ENCODE peak calls at places on chromosome 21, in five cellular contexts. One of them, this sample, is unnamed.

GRCh38 chr21:42257091-42257760 is 38.3 kb downstream of the ABCG1 start:
- DNase-seq in dorsolateral prefrontal cortex: no peak
- DNase-seq in GM12878: no peak
- DNase-seq in osteocyte: no peak
- DNase-seq in stimulated activated naive CD8-positive, alpha-beta T cell treated with anti-CD3 and anti-CD28 coated beads, Interleukin-15, Interleukin-2, amounts not matched to agents 100 U/mL and 50 U/mL, for 24 hours: no peak
- DNase-seq in this sample: no peak

GRCh38 chr21:27525780-27526179 is 558.9 kb upstream of the ADAMTS5 start:
- DNase-seq in dorsolateral prefrontal cortex: no peak
- DNase-seq in GM12878: no peak
- DNase-seq in osteocyte: no peak
- DNase-seq in stimulated activated naive CD8-positive, alpha-beta T cell treated with anti-CD3 and anti-CD28 coated beads, Interleukin-15, Interleukin-2, amounts not matched to agents 100 U/mL and 50 U/mL, for 24 hours: no peak
- DNase-seq in this sample: no peak

GRCh38 chr21:43827015-43827611 is 37.7 kb downstream of the RRP1 start:
- DNase-seq in dorsolateral prefrontal cortex: peak
- DNase-seq in GM12878: no peak
- DNase-seq in osteocyte: no peak
- DNase-seq in stimulated activated naive CD8-positive, alpha-beta T cell treated with anti-CD3 and anti-CD28 coated beads, Interleukin-15, Interleukin-2, amounts not matched to agents 100 U/mL and 50 U/mL, for 24 hours: no peak
- DNase-seq in this sample: no peak

GRCh38 chr21:33427051-33427450 is 23.8 kb downstream of the IFNGR2 start:
- DNase-seq in dorsolateral prefrontal cortex: no peak
- DNase-seq in GM12878: no peak
- DNase-seq in osteocyte: no peak
- DNase-seq in stimulated activated naive CD8-positive, alpha-beta T cell treated with anti-CD3 and anti-CD28 coated beads, Interleukin-15, Interleukin-2, amounts not matched to agents 100 U/mL and 50 U/mL, for 24 hours: no peak
- DNase-seq in this sample: no peak

GRCh38 chr21:30340714-30341573 is 3.5 kb upstream of the KRTAP27-1 start:
- DNase-seq in dorsolateral prefrontal cortex: no peak
- DNase-seq in GM12878: no peak
- DNase-seq in osteocyte: no peak
- DNase-seq in stimulated activated naive CD8-positive, alpha-beta T cell treated with anti-CD3 and anti-CD28 coated beads, Interleukin-15, Interleukin-2, amounts not matched to agents 100 U/mL and 50 U/mL, for 24 hours: peak
- DNase-seq in this sample: no peak

GRCh38 chr21:35150562-35151226 is 101.6 kb upstream of the RUNX1 start:
- DNase-seq in dorsolateral prefrontal cortex: no peak
- DNase-seq in GM12878: no peak
- DNase-seq in osteocyte: no peak
- DNase-seq in stimulated activated naive CD8-positive, alpha-beta T cell treated with anti-CD3 and anti-CD28 coated beads, Interleukin-15, Interleukin-2, amounts not matched to agents 100 U/mL and 50 U/mL, for 24 hours: no peak
- DNase-seq in this sample: no peak

GRCh38 chr21:39385299-39386145 is 36.6 kb upstream of the HMGN1 start:
- DNase-seq in dorsolateral prefrontal cortex: peak
- DNase-seq in GM12878: no peak
- DNase-seq in osteocyte: no peak
- DNase-seq in stimulated activated naive CD8-positive, alpha-beta T cell treated with anti-CD3 and anti-CD28 coated beads, Interleukin-15, Interleukin-2, amounts not matched to agents 100 U/mL and 50 U/mL, for 24 hours: peak
- DNase-seq in this sample: no peak

GRCh38 chr21:45529785-45530422 is 12.3 kb downstream of the SLC19A1 start:
- DNase-seq in dorsolateral prefrontal cortex: no peak
- DNase-seq in GM12878: no peak
- DNase-seq in osteocyte: no peak
- DNase-seq in stimulated activated naive CD8-positive, alpha-beta T cell treated with anti-CD3 and anti-CD28 coated beads, Interleukin-15, Interleukin-2, amounts not matched to agents 100 U/mL and 50 U/mL, for 24 hours: no peak
- DNase-seq in this sample: no peak

GRCh38 chr21:33380483-33380998 is 22.7 kb upstream of the IFNGR2 start:
- DNase-seq in dorsolateral prefrontal cortex: peak
- DNase-seq in GM12878: peak
- DNase-seq in osteocyte: peak
- DNase-seq in stimulated activated naive CD8-positive, alpha-beta T cell treated with anti-CD3 and anti-CD28 coated beads, Interleukin-15, Interleukin-2, amounts not matched to agents 100 U/mL and 50 U/mL, for 24 hours: peak
- DNase-seq in this sample: peak

GRCh38 chr21:33674226-33674625 is 31.9 kb downstream of the ITSN1 start:
- DNase-seq in dorsolateral prefrontal cortex: no peak
- DNase-seq in GM12878: no peak
- DNase-seq in osteocyte: no peak
- DNase-seq in stimulated activated naive CD8-positive, alpha-beta T cell treated with anti-CD3 and anti-CD28 coated beads, Interleukin-15, Interleukin-2, amounts not matched to agents 100 U/mL and 50 U/mL, for 24 hours: no peak
- DNase-seq in this sample: no peak

GRCh38 chr21:32468567-32469175 is 56.2 kb downstream of the EVA1C start:
- DNase-seq in dorsolateral prefrontal cortex: no peak
- DNase-seq in GM12878: no peak
- DNase-seq in osteocyte: no peak
- DNase-seq in stimulated activated naive CD8-positive, alpha-beta T cell treated with anti-CD3 and anti-CD28 coated beads, Interleukin-15, Interleukin-2, amounts not matched to agents 100 U/mL and 50 U/mL, for 24 hours: no peak
- DNase-seq in this sample: no peak

GRCh38 chr21:30408782-30409494 is 13.1 kb downstream of the KRTAP13-1 start:
- DNase-seq in dorsolateral prefrontal cortex: no peak
- DNase-seq in GM12878: no peak
- DNase-seq in osteocyte: no peak
- DNase-seq in stimulated activated naive CD8-positive, alpha-beta T cell treated with anti-CD3 and anti-CD28 coated beads, Interleukin-15, Interleukin-2, amounts not matched to agents 100 U/mL and 50 U/mL, for 24 hours: peak
- DNase-seq in this sample: no peak

GRCh38 chr21:45026833-45027232 is 47.5 kb upstream of the ADARB1 start:
- DNase-seq in dorsolateral prefrontal cortex: no peak
- DNase-seq in GM12878: no peak
- DNase-seq in osteocyte: no peak
- DNase-seq in stimulated activated naive CD8-positive, alpha-beta T cell treated with anti-CD3 and anti-CD28 coated beads, Interleukin-15, Interleukin-2, amounts not matched to agents 100 U/mL and 50 U/mL, for 24 hours: no peak
- DNase-seq in this sample: no peak

GRCh38 chr21:25313891-25314646 is 293.2 kb downstream of the MRPL39 start:
- DNase-seq in dorsolateral prefrontal cortex: no peak
- DNase-seq in GM12878: no peak
- DNase-seq in osteocyte: no peak
- DNase-seq in stimulated activated naive CD8-positive, alpha-beta T cell treated with anti-CD3 and anti-CD28 coated beads, Interleukin-15, Interleukin-2, amounts not matched to agents 100 U/mL and 50 U/mL, for 24 hours: no peak
- DNase-seq in this sample: no peak

GRCh38 chr21:29403291-29403690 is 104.6 kb downstream of the BACH1 start:
- DNase-seq in dorsolateral prefrontal cortex: no peak
- DNase-seq in GM12878: no peak
- DNase-seq in osteocyte: no peak
- DNase-seq in stimulated activated naive CD8-positive, alpha-beta T cell treated with anti-CD3 and anti-CD28 coated beads, Interleukin-15, Interleukin-2, amounts not matched to agents 100 U/mL and 50 U/mL, for 24 hours: no peak
- DNase-seq in this sample: no peak

GRCh38 chr21:43922949-43923348 is 57.9 kb downstream of the AGPAT3 start:
- DNase-seq in dorsolateral prefrontal cortex: no peak
- DNase-seq in GM12878: no peak
- DNase-seq in osteocyte: no peak
- DNase-seq in stimulated activated naive CD8-positive, alpha-beta T cell treated with anti-CD3 and anti-CD28 coated beads, Interleukin-15, Interleukin-2, amounts not matched to agents 100 U/mL and 50 U/mL, for 24 hours: no peak
- DNase-seq in this sample: peak

GRCh38 chr21:38942617-38943245 is 137.0 kb downstream of the ETS2 start:
- DNase-seq in dorsolateral prefrontal cortex: peak
- DNase-seq in GM12878: no peak
- DNase-seq in osteocyte: no peak
- DNase-seq in stimulated activated naive CD8-positive, alpha-beta T cell treated with anti-CD3 and anti-CD28 coated beads, Interleukin-15, Interleukin-2, amounts not matched to agents 100 U/mL and 50 U/mL, for 24 hours: no peak
- DNase-seq in this sample: no peak

This sample was measured in coronary artery.